ENCODE peak calls at places on chromosome 10, in six cellular contexts. A, T, Y, V, M and S are unnamed samples.

GRCh38 chr10:88114368-88114767 is 250.9 kb downstream of the PTEN start:
- DNase-seq in V (peak), M (no peak), T (peak), A (no peak), Y (no peak), S (peak)

GRCh38 chr10:50470798-50471582 is 152.8 kb downstream of the SGMS1 start:
- DNase-seq in V (no peak), Y (no peak), A (no peak), T (peak), M (no peak), S (peak)

GRCh38 chr10:86261933-86262665 is 104.5 kb downstream of the GRID1 start:
- DNase-seq in Y (peak), A (peak), T (no peak), V (no peak), M (no peak), S (peak)

GRCh38 chr10:8060010-8060703 is 5.7 kb downstream of the GATA3 start:
- DNase-seq in M (no peak), T (peak), A (no peak), Y (no peak), V (no peak), S (peak)

GRCh38 chr10:106997721-106998120 is 166.8 kb downstream of the SORCS1 start:
- DNase-seq in T (no peak), M (no peak), Y (peak), V (no peak), A (no peak), S (no peak)

GRCh38 chr10:91987397-91988037 is 63.9 kb downstream of the BTAF1 start:
- DNase-seq in V (no peak), A (no peak), Y (no peak), M (no peak), T (no peak), S (no peak)

GRCh38 chr10:118041316-118041715 is 5.4 kb downstream of the RAB11FIP2 start:
- DNase-seq in M (no peak), T (peak), V (no peak), A (no peak), Y (no peak), S (peak)

GRCh38 chr10:76397210-76397881 is 965.9 kb downstream of the LRMDA start:
- DNase-seq in M (no peak), V (no peak), A (no peak), T (no peak), Y (peak), S (peak)

GRCh38 chr10:129546106-129546505 is 79.1 kb downstream of the MGMT start:
- DNase-seq in Y (no peak), T (no peak), M (no peak), A (no peak), V (no peak), S (no peak)

GRCh38 chr10:102927311-102928010 is 9.4 kb downstream of the CNNM2 start:
- DNase-seq in T (no peak), M (no peak), V (no peak), Y (no peak), A (no peak), S (no peak)

GRCh38 chr10:70584366-70584765 is 18.2 kb downstream of the PRF1 start:
- DNase-seq in V (peak), T (no peak), A (no peak), Y (no peak), M (no peak), S (no peak)

GRCh38 chr10:69407621-69408301 is 9.0 kb downstream of the TACR2 start:
- DNase-seq in V (peak), A (no peak), M (no peak), T (peak), Y (no peak), S (no peak)

GRCh38 chr10:107098326-107098725 is 66.2 kb downstream of the SORCS1 start:
- DNase-seq in M (no peak), V (no peak), A (no peak), Y (no peak), T (no peak), S (no peak)